ENCODE peak calls at places on chromosomes 5 and 9, in ten cellular contexts. K is PC-9; E is fibroblast of gingiva; L is left lobe of liver; W is GM20000; M is T-helper 17 cell; Y is NCI-H774; A is naive thymus-derived CD4-positive, alpha-beta T cell; F is NCI-H2081; R is hypothalamus. U is an unnamed sample.
A peak's percentile ranks its signal among the peaks of the same experiment; 100 is the strongest.

GRCh38 chr5:78597068-78597857 is 51.3 kb downstream of the LHFPL2 start:
- DNase-seq in K (no peak), W (no peak), L (no peak), R (no peak), E (peak; percentile 34), A (no peak), F (no peak), Y (no peak), M (no peak), U (peak; percentile 41)

GRCh38 chr5:36719266-36719665 is 112.9 kb downstream of the SLC1A3 start:
- DNase-seq in K (no peak), E (peak; percentile 24), A (no peak), W (no peak), L (no peak), R (no peak), Y (no peak), M (no peak), F (no peak), U (no peak)

GRCh38 chr5:7927466-7928375 is 58.8 kb downstream of the MTRR start:
- DNase-seq in Y (peak; percentile 73), L (peak; percentile 53), W (peak; percentile 71), M (no peak), E (peak; percentile 39), K (peak; percentile 65), A (no peak), F (peak; percentile 80), R (peak; percentile 54), U (peak; percentile 36)

GRCh38 chr5:116480894-116481510 is 93.6 kb downstream of the SEMA6A start:
- DNase-seq in A (no peak), L (no peak), K (no peak), F (no peak), M (no peak), W (no peak), R (no peak), Y (no peak), E (no peak), U (no peak)

GRCh38 chr5:176396330-176396729 is 7.8 kb downstream of the HIGD2A start:
- DNase-seq in A (no peak), R (no peak), E (no peak), F (no peak), M (no peak), Y (no peak), K (no peak), L (no peak), W (no peak), U (no peak)

GRCh38 chr9:110115868-110116542 is 92.0 kb downstream of the C9orf152 start:
- DNase-seq in R (no peak), A (no peak), E (peak; percentile 84), M (no peak), Y (no peak), L (no peak), W (no peak), K (peak; percentile 33), F (no peak), U (no peak)

GRCh38 chr9:88497224-88497623 is 37.8 kb upstream of the NXNL2 start:
- DNase-seq in F (no peak), R (no peak), W (no peak), L (no peak), Y (no peak), A (no peak), K (no peak), M (no peak), E (no peak), U (no peak)

GRCh38 chr5:103472820-103473219 is 89.8 kb downstream of the NUDT12 start:
- DNase-seq in W (no peak), A (no peak), E (peak; percentile 65), F (no peak), R (no peak), M (no peak), K (no peak), L (no peak), Y (no peak), U (peak; percentile 7)

GRCh38 chr9:4936823-4937222 is 48.2 kb upstream of the JAK2 start:
- DNase-seq in M (no peak), R (no peak), L (no peak), K (no peak), E (no peak), Y (no peak), A (no peak), F (no peak), W (peak; percentile 52), U (no peak)

GRCh38 chr9:35357826-35358225 is 132.1 kb upstream of the RUSC2 start:
- DNase-seq in K (no peak), F (no peak), A (no peak), E (peak; percentile 27), R (no peak), Y (no peak), L (no peak), M (no peak), W (no peak), U (no peak)

GRCh38 chr9:115393976-115394775 is 276.2 kb upstream of the TNC start:
- DNase-seq in L (no peak), W (no peak), Y (no peak), F (no peak), M (no peak), K (no peak), E (peak; percentile 45), R (no peak), A (no peak), U (no peak)

GRCh38 chr5:143239877-143240518 is 163.5 kb downstream of the NR3C1 start:
- DNase-seq in Y (no peak), K (no peak), E (no peak), M (no peak), L (no peak), R (no peak), F (no peak), W (no peak), A (no peak), U (no peak)

GRCh38 chr5:1329111-1329579 is 15.8 kb downstream of the CLPTM1L start:
- DNase-seq in R (no peak), A (no peak), L (peak; percentile 33), M (no peak), K (no peak), E (no peak), Y (no peak), W (no peak), F (no peak), U (no peak)

GRCh38 chr5:98214240-98215051 is 559.0 kb upstream of the RGMB start:
- DNase-seq in W (no peak), F (no peak), E (no peak), R (no peak), A (no peak), L (no peak), K (no peak), Y (no peak), M (no peak), U (no peak)

GRCh38 chr5:132294728-132295504 is 722 bp downstream of the SLC22A4 start:
- DNase-seq in L (peak; percentile 68), F (no peak), R (no peak), W (no peak), Y (no peak), E (peak; percentile 84), K (peak; percentile 82), M (peak; percentile 32), A (peak; percentile 49), U (peak; percentile 67)

GRCh38 chr9:122815544-122815943 is 12.8 kb downstream of the PDCL start:
- DNase-seq in W (no peak), Y (no peak), A (no peak), E (no peak), F (no peak), K (no peak), L (peak; percentile 11), R (no peak), M (no peak), U (no peak)

GRCh38 chr9:128805661-128806060 is 12.6 kb upstream of the ENDOG start:
- DNase-seq in W (no peak), K (no peak), M (no peak), A (no peak), L (no peak), R (peak; percentile 67), Y (no peak), E (no peak), F (no peak), U (no peak)

GRCh38 chr9:96555567-96556386 is 63.9 kb downstream of the CDC14B start:
- DNase-seq in E (peak; percentile 87), Y (no peak), A (no peak), K (no peak), L (no peak), F (no peak), M (no peak), W (no peak), R (no peak), U (no peak)

GRCh38 chr5:485113-485942 is 38.9 kb downstream of the SLC9A3 start:
- DNase-seq in L (no peak), R (no peak), E (no peak), A (peak; percentile 6), K (no peak), F (no peak), Y (no peak), W (no peak), M (no peak), U (no peak)

GRCh38 chr9:104882574-104882973 is 45.4 kb downstream of the ABCA1 start:
- DNase-seq in W (no peak), E (peak; percentile 75), M (no peak), L (no peak), R (no peak), Y (no peak), K (no peak), F (no peak), A (no peak), U (no peak)

GRCh38 chr5:42564689-42565356 is 141.6 kb downstream of the GHR start:
- DNase-seq in W (no peak), A (no peak), F (no peak), L (no peak), M (no peak), Y (no peak), R (no peak), K (no peak), E (no peak), U (no peak)

GRCh38 chr9:130940693-130941576 is 1.9 kb upstream of the FIBCD1 start:
- DNase-seq in L (peak; percentile 78), F (peak; percentile 86), A (peak; percentile 47), Y (peak; percentile 85), E (no peak), M (peak; percentile 49), K (peak; percentile 96), W (peak; percentile 91), R (peak; percentile 59), U (peak; percentile 62)

GRCh38 chr9:131264231-131264630 is 12.1 kb downstream of the FAM78A start:
- DNase-seq in Y (no peak), R (no peak), A (peak; percentile 71), L (no peak), K (no peak), M (no peak), E (no peak), F (no peak), W (no peak), U (no peak)

GRCh38 chr5:65462139-65462705 is 19.5 kb downstream of the ADAMTS6 start:
- DNase-seq in A (no peak), M (no peak), Y (no peak), F (no peak), E (no peak), K (no peak), W (no peak), L (no peak), R (no peak), U (no peak)

GRCh38 chr9:96189995-96190394 is 112.0 kb downstream of the HSD17B3 start:
- DNase-seq in R (no peak), Y (no peak), E (no peak), L (no peak), A (no peak), F (no peak), M (no peak), W (no peak), K (no peak), U (no peak)

GRCh38 chr5:144276034-144276822 is 105.6 kb downstream of the KCTD16 start:
- DNase-seq in W (no peak), K (no peak), A (no peak), L (no peak), E (peak; percentile 62), F (no peak), Y (no peak), M (no peak), R (no peak), U (no peak)

GRCh38 chr9:121483049-121483448 is 16.6 kb downstream of the GGTA1 start:
- DNase-seq in L (no peak), K (peak; percentile 32), R (no peak), M (no peak), A (no peak), Y (peak; percentile 19), E (no peak), F (no peak), W (no peak), U (no peak)

GRCh38 chr5:148735301-148735700 is 81.0 kb upstream of the HTR4 start:
- DNase-seq in W (no peak), A (no peak), K (no peak), Y (no peak), E (no peak), R (no peak), M (no peak), L (no peak), F (no peak), U (no peak)

U was measured in Caki2.